ENCODE peak calls at places on chromosome 18, in seven cellular contexts. Y is K562, D is HCT116, X is endothelial cell of umbilical vein, H is HepG2, O is GM23338, C is H1. Q is an unnamed sample.

GRCh38 chr18:35620765-35621164 is 39.2 kb downstream of the GALNT1 start:
- DNase-seq in X (peak), D (no peak), O (no peak), Y (no peak), H (no peak), C (no peak), Q (no peak)

GRCh38 chr18:21262979-21263378 is 20.9 kb downstream of the GREB1L start:
- DNase-seq in H (no peak), C (no peak), O (peak), X (peak), D (no peak), Y (no peak), Q (no peak)

GRCh38 chr18:35117951-35118411 is 76.8 kb downstream of the MAPRE2 start:
- DNase-seq in D (no peak), X (no peak), C (no peak), H (no peak), O (no peak), Y (no peak), Q (no peak)

GRCh38 chr18:63741769-63742168 is 33.4 kb upstream of the SERPINB7 start:
- DNase-seq in C (no peak), D (no peak), O (peak), Y (no peak), X (no peak), H (no peak), Q (peak)

GRCh38 chr18:73296686-73297085 is 428.9 kb upstream of the NETO1 start:
- DNase-seq in Y (no peak), D (no peak), O (no peak), H (no peak), C (no peak), X (no peak), Q (no peak)

GRCh38 chr18:34224423-34225217 is at the start of gene NOL4:
- DNase-seq in H (peak), C (peak), O (peak), D (no peak), Y (no peak), X (peak), Q (no peak)

GRCh38 chr18:49677762-49678398 is 116.0 kb downstream of the LIPG start:
- DNase-seq in Y (no peak), H (no peak), X (peak), O (no peak), C (no peak), D (no peak), Q (no peak)

GRCh38 chr18:23994361-23994902 is 20.1 kb upstream of the TTC39C start:
- DNase-seq in H (peak), C (no peak), O (peak), X (peak), Y (no peak), D (peak), Q (no peak)

GRCh38 chr18:13500891-13501887 is 225.2 kb downstream of the FAM210A start:
- DNase-seq in D (no peak), H (no peak), X (peak), C (no peak), O (peak), Y (no peak), Q (no peak)
- TF ChIP-seq POLR2AphosphoS5 in D (no peak), H (no peak), X (no peak), C (no peak), O (no peak), Y (no peak), Q (no peak)

GRCh38 chr18:59266019-59266369 is 7.3 kb downstream of the RAX start:
- DNase-seq in D (no peak), H (no peak), Y (no peak), X (no peak), C (no peak), O (peak), Q (no peak)

GRCh38 chr18:59264651-59265245 is 8.5 kb downstream of the RAX start:
- DNase-seq in C (no peak), X (no peak), Y (no peak), O (peak), D (no peak), H (no peak), Q (no peak)

GRCh38 chr18:59264136-59264571 is 9.1 kb downstream of the RAX start:
- DNase-seq in D (no peak), O (peak), X (no peak), H (no peak), C (no peak), Y (no peak), Q (no peak)

GRCh38 chr18:59266459-59266858 is 6.8 kb downstream of the RAX start:
- DNase-seq in H (no peak), O (no peak), C (no peak), X (no peak), Y (no peak), D (no peak), Q (no peak)

DNA sequence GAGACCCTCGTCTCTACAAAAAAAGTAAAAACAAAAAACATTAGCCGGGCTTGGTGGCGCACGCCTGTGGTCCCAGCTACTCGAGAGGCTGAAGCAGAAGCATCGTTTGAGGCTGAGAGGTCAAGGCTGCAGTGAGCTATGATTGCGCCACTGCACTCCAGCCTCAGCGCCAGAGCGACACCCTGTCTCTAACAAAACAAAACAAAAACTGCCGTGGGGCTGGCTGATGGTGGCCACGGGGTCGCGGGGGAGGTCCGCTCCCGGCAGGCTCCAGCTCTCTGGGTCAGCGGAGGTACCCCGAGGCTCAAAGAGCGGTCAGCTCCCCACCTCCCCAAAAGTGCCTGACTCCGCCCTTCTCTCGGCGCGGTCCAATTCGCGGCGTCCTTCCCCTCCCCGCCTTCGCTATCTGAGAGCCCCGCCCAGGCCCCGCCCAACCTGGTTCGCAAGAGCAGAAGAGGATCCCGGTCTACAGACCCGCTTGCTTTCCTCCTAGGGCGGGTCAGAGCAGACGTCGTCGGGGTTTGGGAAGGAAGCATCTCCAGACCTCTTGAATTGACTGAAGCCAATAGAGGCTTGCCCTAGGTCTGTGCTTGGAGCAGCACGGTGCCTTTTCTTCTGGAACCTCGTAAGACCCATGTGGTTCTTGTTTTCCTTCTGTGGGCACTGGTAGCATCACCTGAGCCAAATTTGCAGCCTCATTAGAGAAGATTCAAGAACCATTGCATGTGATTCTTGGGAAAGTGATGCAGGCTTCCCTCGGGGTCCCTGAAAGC is 7.8 kb downstream of the RAX start:
- DNase-seq in D (no peak), X (no peak), C (no peak), Y (peak), O (peak), H (no peak), Q (no peak)
- TF ChIP-seq EZH2 in D (no peak), X (peak), C (no peak), Y (no peak), O (peak), H (no peak), Q (no peak)

GRCh38 chr18:25076980-25077780 is 274.8 kb downstream of the ZNF521 start:
- DNase-seq in C (no peak), H (peak), D (no peak), O (no peak), X (peak), Y (no peak), Q (no peak)
- TF ChIP-seq POLR2AphosphoS5 in C (no peak), H (no peak), D (no peak), O (no peak), X (no peak), Y (no peak), Q (no peak)

DNA sequence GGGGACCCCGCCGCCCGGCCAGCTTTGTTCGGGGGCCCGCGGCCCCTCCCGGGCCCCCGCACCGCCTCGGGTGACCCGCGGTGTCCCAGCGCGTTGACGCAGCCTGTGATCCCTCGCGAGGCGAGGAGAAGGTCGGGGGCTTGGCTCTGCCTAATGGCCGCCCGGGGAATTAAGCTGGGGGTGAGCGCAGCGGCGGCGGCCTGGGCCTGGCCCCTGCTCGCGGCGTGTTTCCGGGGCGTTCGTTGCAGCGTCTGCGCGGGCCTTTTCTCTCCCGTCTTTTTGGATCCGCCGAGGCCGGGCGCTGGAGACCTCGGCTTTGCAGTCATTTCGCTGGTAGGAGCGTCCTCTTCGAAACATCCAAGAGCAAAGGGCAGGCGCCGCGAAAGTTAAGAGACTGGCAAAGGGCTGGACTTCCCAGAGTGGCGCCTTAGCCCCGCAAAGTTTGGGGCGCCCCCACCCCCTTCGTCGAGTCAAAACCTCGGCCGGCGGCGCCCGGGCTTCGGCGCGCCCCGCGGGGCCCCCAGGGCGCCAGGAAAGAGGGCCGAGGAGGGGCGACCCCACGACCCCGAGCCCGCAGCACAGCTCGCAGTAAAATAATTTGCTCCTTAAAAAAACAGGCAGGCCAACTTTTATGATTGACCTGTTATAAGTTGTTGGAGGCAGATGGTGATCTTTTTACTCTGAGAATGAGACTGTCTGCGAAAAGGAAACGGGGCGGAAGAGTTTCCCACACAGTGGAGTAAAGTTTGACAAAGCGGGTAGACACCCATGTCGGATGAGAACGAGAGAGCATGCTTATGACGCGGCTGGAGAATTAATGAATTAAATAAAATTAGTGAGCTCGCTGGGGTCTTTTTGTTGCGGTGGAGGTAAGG is 1.4 kb downstream of the SALL3 start:
- DNase-seq in D (no peak), O (peak), C (no peak), X (no peak), Y (no peak), H (no peak), Q (no peak)
- TF ChIP-seq EZH2 in D (no peak), O (peak), C (peak), X (peak), Y (no peak), H (no peak), Q (no peak)

GRCh38 chr18:59374112-59374511 is 15.0 kb upstream of the LMAN1 start:
- DNase-seq in X (no peak), Y (no peak), C (no peak), H (no peak), O (no peak), D (no peak), Q (no peak)

GRCh38 chr18:59380706-59381105 is 21.6 kb upstream of the LMAN1 start:
- DNase-seq in D (no peak), H (no peak), X (no peak), Y (no peak), O (no peak), C (no peak), Q (no peak)

GRCh38 chr18:59379772-59380530 is 20.9 kb upstream of the LMAN1 start:
- DNase-seq in Y (no peak), C (no peak), O (no peak), D (no peak), X (no peak), H (no peak), Q (no peak)

GRCh38 chr18:59376351-59376935 is 17.4 kb upstream of the LMAN1 start:
- DNase-seq in X (no peak), D (no peak), H (no peak), C (no peak), Y (no peak), O (no peak), Q (no peak)

GRCh38 chr18:59377938-59378337 is 18.9 kb upstream of the LMAN1 start:
- DNase-seq in H (no peak), C (no peak), X (no peak), Y (no peak), D (no peak), O (no peak), Q (no peak)
- TF ChIP-seq POLR2AphosphoS5 in H (no peak), C (no peak), X (no peak), Y (no peak), D (no peak), O (no peak), Q (no peak)

GRCh38 chr18:37565985-37566478 is 434 bp upstream of the CELF4 start:
- DNase-seq in Y (no peak), X (no peak), C (no peak), H (no peak), D (no peak), O (peak), Q (no peak)

GRCh38 chr18:37567994-37568359 is 2.4 kb upstream of the CELF4 start:
- DNase-seq in X (no peak), Y (no peak), O (peak), H (no peak), D (no peak), C (no peak), Q (no peak)

GRCh38 chr18:37566479-37567060 is 972 bp upstream of the CELF4 start:
- DNase-seq in D (no peak), Y (no peak), O (peak), X (no peak), C (no peak), H (no peak), Q (no peak)

GRCh38 chr18:37568671-37569070 is 3.1 kb upstream of the CELF4 start:
- DNase-seq in O (no peak), C (no peak), D (no peak), Y (no peak), X (no peak), H (no peak), Q (no peak)

DNA sequence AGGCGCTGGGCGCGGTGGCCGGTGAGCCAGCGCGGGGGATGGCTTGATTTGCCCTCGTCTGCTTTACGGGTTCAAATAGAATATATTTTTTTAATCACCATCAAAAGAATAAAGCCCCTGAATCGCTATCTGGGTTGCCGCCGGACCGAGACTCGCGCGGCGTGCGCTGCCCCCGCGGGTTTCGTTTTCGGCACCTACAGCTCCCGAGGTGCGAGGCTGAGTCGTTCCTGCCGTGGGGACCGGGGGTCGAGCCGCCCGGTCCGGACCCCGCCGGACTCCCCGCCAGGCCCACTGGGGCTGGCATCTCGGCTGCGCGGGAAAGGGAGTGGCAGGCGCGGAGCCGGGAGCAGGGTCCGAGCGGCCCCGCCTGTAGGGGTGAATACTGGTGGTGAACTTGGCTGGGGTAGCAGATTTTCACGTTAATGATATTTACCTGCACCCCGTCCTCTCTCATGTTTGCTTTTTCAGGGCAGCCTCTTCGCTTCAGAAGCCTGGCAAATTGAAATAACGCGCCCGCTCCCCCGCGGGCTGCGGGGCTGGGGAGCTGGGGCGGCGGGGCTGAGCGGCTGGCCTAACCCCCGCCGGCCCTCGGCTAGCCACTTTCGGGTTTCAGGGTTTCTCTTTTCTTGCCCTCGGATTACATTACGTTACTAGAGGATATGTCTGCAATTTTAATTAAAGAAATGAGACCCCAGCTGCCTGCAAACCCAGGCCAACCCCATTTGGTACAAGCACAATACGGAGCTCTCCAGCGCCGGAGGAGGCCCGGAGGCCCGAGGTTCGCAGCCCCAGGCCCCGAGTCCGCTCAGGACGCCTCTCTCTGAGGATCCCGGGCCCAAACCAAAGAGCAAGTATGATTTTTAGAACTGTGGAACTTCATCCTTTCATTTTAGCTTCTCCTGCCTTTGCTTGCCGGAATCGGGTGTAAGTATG is 1.7 kb upstream of the CELF4 start:
- DNase-seq in O (peak), D (no peak), H (no peak), X (no peak), Y (no peak), C (no peak), Q (no peak)
- TF ChIP-seq EZH2 in O (peak), D (no peak), H (no peak), X (peak), Y (no peak), C (peak), Q (peak)

DNA sequence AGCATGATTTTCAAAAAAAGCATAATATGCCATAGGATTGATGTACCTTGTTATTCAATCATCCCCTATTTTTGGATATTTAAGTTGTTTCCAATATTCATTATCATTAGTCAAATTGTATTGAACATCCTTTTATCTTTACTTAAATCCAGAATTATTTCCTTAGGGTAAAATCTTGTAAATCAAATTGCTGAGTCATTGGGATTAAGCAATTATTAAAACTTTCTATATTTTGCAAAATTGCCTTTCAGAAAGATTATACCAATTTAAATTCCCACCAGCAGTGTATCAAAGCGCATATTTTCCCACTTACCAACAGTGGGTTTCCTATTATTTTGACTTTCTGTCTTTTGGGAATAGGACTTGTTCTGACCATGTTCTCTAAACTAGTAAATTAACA is 159.3 kb downstream of the SS18 start:
- DNase-seq in X (no peak), Y (no peak), C (no peak), D (no peak), H (no peak), O (no peak), Q (no peak)
- TF ChIP-seq POLR2AphosphoS5 in X (no peak), Y (no peak), C (no peak), D (no peak), H (no peak), O (no peak), Q (no peak)

DNA sequence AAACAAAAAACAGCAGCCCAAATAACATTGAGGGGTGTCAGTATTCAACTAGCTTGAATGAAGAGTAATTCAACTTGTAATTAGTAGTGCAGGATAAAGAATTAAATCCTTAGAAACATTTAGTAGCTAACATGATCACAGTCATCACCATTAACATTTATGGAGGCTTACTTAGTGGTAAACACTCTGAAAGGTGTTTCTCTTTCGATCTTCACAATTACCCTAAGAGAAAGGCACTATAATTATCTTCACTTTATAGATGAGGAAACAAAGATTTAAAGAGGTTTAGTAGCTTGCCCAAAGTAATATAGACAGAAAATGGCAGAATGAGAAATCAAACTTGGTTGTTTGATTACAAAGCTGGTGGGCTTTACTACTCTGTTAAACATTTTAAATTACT is 81.5 kb downstream of the GAREM1 start:
- DNase-seq in C (no peak), O (no peak), D (no peak), H (no peak), X (no peak), Y (no peak), Q (no peak)
- TF ChIP-seq EZH2 in C (no peak), O (no peak), D (no peak), H (no peak), X (no peak), Y (no peak), Q (no peak)

GRCh38 chr18:8890957-8891464 is 185.7 kb downstream of the MTCL1 start:
- DNase-seq in O (peak), C (peak), D (peak), H (peak), X (peak), Y (peak), Q (peak)
- TF ChIP-seq POLR2AphosphoS5 in O (no peak), C (no peak), D (peak), H (no peak), X (no peak), Y (no peak), Q (no peak)

GRCh38 chr18:27184115-27185024 is 738 bp downstream of the CHST9 start:
- DNase-seq in C (no peak), O (peak), D (no peak), X (no peak), Y (no peak), H (no peak), Q (no peak)
- TF ChIP-seq EZH2 in C (peak), O (no peak), D (no peak), X (no peak), Y (no peak), H (no peak), Q (no peak)

Q was measured in SK-N-MC.